ENCODE peak calls at places on chromosome 13, in seven cellular contexts. J is A549, P is PC-3, S is AG10803, M is left ventricle myocardium inferior, D is kidney epithelial cell, T is H1. U is an unnamed sample.

GRCh38 chr13:104106705-104107393 is 1040.6 kb upstream of the SLC10A2 start:
- DNase-seq in S (no peak), P (peak), T (peak), J (no peak), M (no peak), D (peak), U (no peak)

GRCh38 chr13:75226092-75226491 is 255.9 kb downstream of the TBC1D4 start:
- DNase-seq in S (no peak), T (peak), J (no peak), D (no peak), P (peak), M (no peak), U (no peak)

GRCh38 chr13:54945978-54946377 is 1917.4 kb downstream of the OLFM4 start:
- DNase-seq in M (no peak), J (no peak), P (no peak), T (no peak), S (no peak), D (no peak), U (no peak)

GRCh38 chr13:80242728-80243427 is 98.0 kb downstream of the SPRY2 start:
- DNase-seq in S (no peak), J (no peak), D (no peak), P (no peak), M (no peak), T (no peak), U (no peak)

GRCh38 chr13:113112893-113113845 is 7.6 kb downstream of the F7 start:
- DNase-seq in D (no peak), M (no peak), T (peak), J (no peak), S (no peak), P (no peak), U (no peak)

GRCh38 chr13:99191900-99192399 is 8.7 kb upstream of the UBAC2 start:
- DNase-seq in J (no peak), S (peak), M (no peak), T (no peak), P (peak), D (no peak), U (no peak)

GRCh38 chr13:76286178-76286577 is 600.0 kb downstream of the KCTD12 start:
- DNase-seq in D (no peak), T (no peak), S (peak), M (no peak), P (peak), J (no peak), U (no peak)

GRCh38 chr13:99425485-99426341 is 75.6 kb upstream of the TM9SF2 start:
- DNase-seq in P (no peak), S (no peak), T (no peak), D (no peak), M (peak), J (no peak), U (peak)

GRCh38 chr13:39415403-39415802 is 187.6 kb downstream of the LHFPL6 start:
- DNase-seq in S (peak), J (no peak), D (no peak), P (peak), M (peak), T (no peak), U (no peak)

GRCh38 chr13:38862443-38862842 is 128.2 kb downstream of the STOML3 start:
- DNase-seq in T (no peak), M (no peak), S (no peak), D (no peak), P (no peak), J (no peak), U (no peak)

GRCh38 chr13:46615888-46616531 is 63.0 kb downstream of the LRCH1 start:
- DNase-seq in P (no peak), T (no peak), S (no peak), M (no peak), J (no peak), D (no peak), U (no peak)

GRCh38 chr13:39306639-39307589 is 268.7 kb downstream of the NHLRC3 start:
- DNase-seq in J (no peak), M (no peak), T (no peak), S (no peak), P (no peak), D (no peak), U (no peak)

GRCh38 chr13:57813641-57814040 is 182.1 kb downstream of the PCDH17 start:
- DNase-seq in P (no peak), T (no peak), D (no peak), S (no peak), J (no peak), M (no peak), U (no peak)

GRCh38 chr13:54361460-54361859 is 1332.8 kb downstream of the OLFM4 start:
- DNase-seq in M (no peak), P (no peak), J (no peak), T (no peak), S (no peak), D (no peak), U (no peak)

GRCh38 chr13:22218784-22219183 is 547.9 kb downstream of the FGF9 start:
- DNase-seq in S (no peak), D (no peak), M (no peak), T (no peak), J (no peak), P (no peak), U (no peak)

GRCh38 chr13:26019881-26020535 is 31.8 kb downstream of the SHISA2 start:
- DNase-seq in S (peak), D (peak), M (no peak), T (peak), P (peak), J (no peak), U (no peak)

GRCh38 chr13:45049478-45049877 is 60.1 kb downstream of the GPALPP1 start:
- DNase-seq in J (no peak), S (no peak), D (no peak), T (no peak), M (no peak), P (no peak), U (no peak)

GRCh38 chr13:45048890-45049407 is 59.6 kb downstream of the GPALPP1 start:
- DNase-seq in P (peak), D (no peak), S (no peak), J (no peak), T (no peak), M (no peak), U (no peak)

GRCh38 chr13:45042539-45042938 is 53.2 kb downstream of the GPALPP1 start:
- DNase-seq in T (no peak), P (no peak), S (peak), D (no peak), J (no peak), M (no peak), U (no peak)

GRCh38 chr13:45047394-45048328 is 58.3 kb downstream of the GPALPP1 start:
- DNase-seq in P (peak), S (peak), J (peak), M (peak), D (no peak), T (peak), U (no peak)

DNA sequence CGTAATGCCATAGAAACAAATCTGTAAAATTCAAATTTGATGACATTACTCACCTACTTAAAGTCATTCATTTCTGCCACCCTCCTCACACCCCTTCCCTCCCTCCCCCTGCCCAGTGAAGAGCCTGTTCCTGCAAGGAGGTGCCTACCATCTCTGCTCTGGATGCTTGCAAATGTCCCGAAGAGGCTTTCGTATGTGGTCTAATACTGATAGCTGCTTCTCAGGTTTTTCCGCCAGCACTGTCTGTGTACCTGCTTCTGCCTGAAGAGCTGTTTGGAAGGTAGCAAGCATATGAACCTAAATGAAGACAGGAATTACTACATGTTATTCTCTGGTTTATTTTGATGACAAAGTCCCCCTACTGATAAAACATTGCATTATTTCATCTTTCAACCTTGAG is 57.1 kb downstream of the GPALPP1 start:
- DNase-seq in S (no peak), D (no peak), J (no peak), P (no peak), T (no peak), M (no peak), U (no peak)
- H3K4me3 ChIP-seq in S (peak), D (no peak), J (peak), P (peak), T (peak), M (peak), U (peak)

GRCh38 chr13:27628081-27628480 is 6.4 kb downstream of the POLR1D start:
- DNase-seq in M (no peak), S (no peak), T (no peak), P (no peak), D (no peak), J (no peak), U (no peak)
- H3K4me3 ChIP-seq in M (no peak), S (no peak), T (no peak), P (no peak), D (no peak), J (no peak), U (no peak)

GRCh38 chr13:30892966-30893365 is 13.1 kb upstream of the MEDAG start:
- DNase-seq in P (peak), J (peak), S (peak), D (no peak), T (peak), M (no peak), U (no peak)
- H3K4me3 ChIP-seq in P (no peak), J (no peak), S (no peak), D (no peak), T (no peak), M (no peak), U (no peak)

DNA sequence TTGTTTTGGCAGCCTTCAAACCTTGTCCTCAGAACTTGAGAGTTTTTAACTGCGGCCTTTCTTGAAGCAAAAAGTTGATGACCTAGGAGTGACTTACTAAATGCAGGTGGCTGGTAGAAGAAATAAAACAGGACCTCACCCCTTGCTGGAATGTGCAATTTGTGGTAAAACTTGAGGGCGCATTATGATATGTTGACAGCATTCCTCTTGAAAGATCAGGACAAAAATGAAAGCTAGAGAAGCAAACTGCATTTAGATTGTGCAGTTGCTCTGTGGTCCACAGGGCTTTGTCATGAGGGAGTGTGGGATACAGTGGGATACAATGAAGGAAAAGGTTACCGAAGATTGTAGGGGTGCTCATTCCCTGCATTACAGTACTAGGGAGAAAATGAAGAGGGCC is 504.2 kb downstream of the GPC6 start:
- DNase-seq in D (no peak), M (no peak), T (no peak), S (peak), J (no peak), P (peak), U (no peak)
- H3K4me3 ChIP-seq in D (no peak), M (no peak), T (no peak), S (no peak), J (no peak), P (no peak), U (no peak)

GRCh38 chr13:95678967-95679366 is 2.0 kb downstream of the DNAJC3 start:
- DNase-seq in P (no peak), J (no peak), M (no peak), T (no peak), S (no peak), D (no peak), U (no peak)
- H3K4me3 ChIP-seq in P (peak), J (no peak), M (peak), T (no peak), S (peak), D (no peak), U (no peak)

DNA sequence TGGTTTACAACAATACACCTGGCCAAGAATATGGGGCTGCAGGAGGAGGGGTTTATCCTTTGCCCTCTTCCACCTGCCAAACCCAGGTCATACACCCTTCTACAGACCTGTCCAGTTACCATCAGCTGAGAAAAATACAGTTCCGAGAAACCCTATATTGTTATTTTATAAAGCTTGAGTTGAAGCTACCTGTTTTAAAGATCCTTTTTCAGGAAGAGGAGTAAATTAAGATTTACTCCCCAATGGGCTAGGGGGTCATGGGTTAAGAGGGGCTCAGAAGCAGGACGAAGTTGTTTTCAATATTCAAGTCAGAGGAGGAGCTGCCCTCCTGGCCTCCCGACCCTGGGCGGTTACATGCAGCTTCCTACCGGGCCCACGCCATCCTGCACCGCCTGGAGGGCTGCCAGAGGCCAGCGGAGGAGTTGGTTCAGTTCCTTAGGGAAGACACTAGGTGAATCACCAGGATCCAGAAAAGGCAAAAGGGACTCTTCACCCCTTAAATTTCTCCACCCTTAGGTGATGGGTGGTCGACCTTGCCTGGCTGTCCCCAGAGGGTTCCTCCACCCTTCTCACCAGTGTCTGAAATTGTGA is 1.3 kb downstream of the GJB2 start:
- DNase-seq in M (no peak), D (no peak), S (no peak), T (peak), J (no peak), P (peak), U (no peak)
- H3K4me3 ChIP-seq in M (peak), D (peak), S (no peak), T (peak), J (peak), P (peak), U (peak)

GRCh38 chr13:112074139-112074710 is 7.3 kb downstream of the SOX1 start:
- DNase-seq in S (no peak), M (no peak), P (no peak), J (no peak), D (no peak), T (no peak), U (no peak)

GRCh38 chr13:112078216-112078615 is 11.3 kb downstream of the SOX1 start:
- DNase-seq in S (no peak), M (no peak), P (no peak), D (no peak), T (no peak), J (no peak), U (no peak)

GRCh38 chr13:112077729-112078128 is 10.8 kb downstream of the SOX1 start:
- DNase-seq in T (no peak), J (no peak), M (no peak), D (no peak), P (no peak), S (no peak), U (no peak)

GRCh38 chr13:112079696-112080095 is 12.7 kb downstream of the SOX1 start:
- DNase-seq in S (no peak), P (no peak), D (no peak), J (no peak), T (no peak), M (no peak), U (no peak)

GRCh38 chr13:112078879-112079526 is 12.1 kb downstream of the SOX1 start:
- DNase-seq in J (no peak), T (no peak), S (no peak), P (no peak), M (no peak), D (no peak), U (no peak)
- H3K4me3 ChIP-seq in J (no peak), T (no peak), S (no peak), P (no peak), M (no peak), D (no peak), U (no peak)